ENCODE peak calls at places on chromosomes 4 and X, in ten cellular contexts. B is right lobe of liver, N is body of pancreas, X is IMR-90, D is Peyer's patch, G is uterus, O is transverse colon, Y is breast epithelium, C is stomach, P is ovary. A is an unnamed sample.

GRCh38 chrX:121256653-121257052 is 209.2 kb downstream of the GLUD2 start:
- DNase-seq in N (no peak), C (no peak), P (no peak), O (no peak), Y (no peak), X (no peak), B (no peak), D (no peak), G (no peak), A (no peak)

GRCh38 chrX:77085372-77085771 is 361.8 kb upstream of the FGF16 start:
- DNase-seq in D (no peak), G (no peak), P (no peak), C (no peak), O (no peak), X (no peak), Y (no peak), B (no peak), N (no peak), A (no peak)

GRCh38 chr4:147943159-147943638 is 211.3 kb downstream of the ARHGAP10 start:
- DNase-seq in C (no peak), N (no peak), P (no peak), X (no peak), D (no peak), Y (no peak), O (no peak), G (no peak), B (no peak), A (no peak)

GRCh38 chrX:82218361-82218760 is 1016.5 kb downstream of the SH3BGRL start:
- DNase-seq in C (no peak), G (no peak), B (no peak), N (no peak), Y (no peak), D (no peak), P (no peak), X (peak; percentile 0), O (no peak), A (no peak)

GRCh38 chr4:41177016-41177415 is 37.3 kb downstream of the APBB2 start:
- DNase-seq in B (no peak), Y (no peak), P (no peak), X (peak; percentile 84), N (no peak), C (no peak), G (no peak), O (no peak), D (no peak), A (no peak)

GRCh38 chr4:4719446-4719845 is 140.0 kb upstream of the MSX1 start:
- DNase-seq in X (no peak), G (no peak), C (no peak), N (no peak), O (no peak), P (no peak), B (no peak), Y (no peak), D (no peak), A (no peak)

GRCh38 chrX:149114001-149114400 is 391.1 kb downstream of the IDS start:
- DNase-seq in Y (no peak), G (no peak), D (no peak), C (no peak), B (no peak), P (no peak), X (no peak), O (no peak), N (no peak), A (no peak)

GRCh38 chr4:159444668-159445067 is 341.8 kb downstream of the RAPGEF2 start:
- DNase-seq in D (no peak), B (no peak), G (no peak), P (no peak), C (no peak), O (no peak), X (peak; percentile 30), N (no peak), Y (no peak), A (no peak)

GRCh38 chr4:38510201-38510600 is 153.8 kb upstream of the KLF3 start:
- DNase-seq in X (no peak), Y (no peak), B (no peak), D (no peak), O (no peak), P (no peak), G (no peak), N (no peak), C (no peak), A (no peak)

GRCh38 chr4:168432419-168433146 is 47.7 kb downstream of the DDX60L start:
- DNase-seq in O (no peak), C (no peak), G (no peak), N (no peak), P (no peak), Y (no peak), D (no peak), B (no peak), X (peak; percentile 17), A (no peak)

GRCh38 chr4:139184129-139184528 is 7.1 kb upstream of the ELF2 start:
- DNase-seq in Y (no peak), D (no peak), C (no peak), X (peak; percentile 70), N (no peak), O (no peak), P (no peak), G (no peak), B (no peak), A (no peak)

GRCh38 chr4:107801766-107802211 is 22.9 kb upstream of the SGMS2 start:
- DNase-seq in D (no peak), X (peak; percentile 27), O (no peak), C (no peak), N (no peak), P (no peak), G (no peak), Y (no peak), B (no peak), A (no peak)

GRCh38 chrX:152904151-152905080 is 6.5 kb downstream of the ZNF185 start:
- DNase-seq in B (peak; percentile 61), C (peak; percentile 45), G (peak; percentile 42), N (peak; percentile 43), X (peak; percentile 77), O (peak; percentile 51), D (peak; percentile 28), P (peak; percentile 36), Y (no peak), A (no peak)

GRCh38 chrX:13700380-13700779 is 11.5 kb downstream of the RAB9A start:
- DNase-seq in C (no peak), P (no peak), N (no peak), O (no peak), B (no peak), G (no peak), Y (no peak), D (no peak), X (peak; percentile 21), A (no peak)

GRCh38 chr4:109302366-109303140 is at the start of gene COL25A1:
- DNase-seq in P (peak; percentile 58), X (peak; percentile 16), O (peak; percentile 11), N (peak; percentile 36), B (peak; percentile 53), D (no peak), Y (peak; percentile 24), G (peak; percentile 43), C (peak; percentile 26), A (peak; percentile 65)
- H3K4me3 ChIP-seq in P (peak within 1 kb of the TSS; percentile 58), X (peak within 1 kb of the TSS; percentile 44), O (peak within 1 kb of the TSS; percentile 30), N (peak within 1 kb of the TSS; percentile 9), B (peak within 1 kb of the TSS; percentile 38), D (peak within 1 kb of the TSS; percentile 21), Y (peak within 1 kb of the TSS; percentile 75), G (peak within 1 kb of the TSS; percentile 47), C (peak within 1 kb of the TSS; percentile 58), A (peak within 1 kb of the TSS; percentile 54)

GRCh38 chr4:80035336-80035735 is 37.7 kb downstream of the ANTXR2 start:
- DNase-seq in D (no peak), C (peak; percentile 38), O (peak; percentile 63), Y (no peak), N (no peak), X (no peak), G (no peak), P (no peak), B (no peak), A (no peak)
- H3K27ac ChIP-seq in D (peak overlapping the region; percentile 29), C (no peak overlapping the region), O (peak overlapping the region; percentile 87), Y (no peak overlapping the region), N (no peak overlapping the region), X (no peak overlapping the region), G (peak overlapping the region; percentile 83), P (no peak overlapping the region), B (no peak overlapping the region), A (peak overlapping the region; percentile 76)

GRCh38 chr4:175702703-175703102 is 109.4 kb downstream of the GPM6A start:
- DNase-seq in P (no peak), G (no peak), Y (no peak), N (no peak), O (no peak), C (no peak), B (no peak), X (no peak), D (no peak), A (no peak)
- TF ChIP-seq POLR2A in P (no peak), G (no peak), Y (no peak), N (no peak), O (no peak), C (no peak), B (no peak), X (no peak), D (no peak), A (no peak)

GRCh38 chr4:182145360-182145905 is 97.8 kb upstream of the TENM3 start:
- DNase-seq in Y (no peak), P (no peak), N (no peak), X (no peak), G (no peak), O (no peak), D (no peak), B (no peak), C (no peak), A (no peak)

GRCh38 chr4:182142146-182143085 is 100.8 kb upstream of the TENM3 start:
- DNase-seq in Y (no peak), X (peak; percentile 58), D (no peak), B (no peak), N (no peak), P (no peak), G (peak; percentile 19), O (no peak), C (no peak), A (no peak)

GRCh38 chr4:182143822-182144620 is 99.2 kb upstream of the TENM3 start:
- DNase-seq in B (no peak), P (peak; percentile 25), X (peak; percentile 83), N (no peak), D (no peak), O (peak; percentile 12), C (no peak), Y (no peak), G (peak; percentile 36), A (no peak)

GRCh38 chr4:182143086-182143821 is 99.9 kb upstream of the TENM3 start:
- DNase-seq in D (no peak), P (no peak), G (peak; percentile 15), N (no peak), B (no peak), O (peak; percentile 36), X (peak; percentile 29), C (no peak), Y (no peak), A (no peak)

DNA sequence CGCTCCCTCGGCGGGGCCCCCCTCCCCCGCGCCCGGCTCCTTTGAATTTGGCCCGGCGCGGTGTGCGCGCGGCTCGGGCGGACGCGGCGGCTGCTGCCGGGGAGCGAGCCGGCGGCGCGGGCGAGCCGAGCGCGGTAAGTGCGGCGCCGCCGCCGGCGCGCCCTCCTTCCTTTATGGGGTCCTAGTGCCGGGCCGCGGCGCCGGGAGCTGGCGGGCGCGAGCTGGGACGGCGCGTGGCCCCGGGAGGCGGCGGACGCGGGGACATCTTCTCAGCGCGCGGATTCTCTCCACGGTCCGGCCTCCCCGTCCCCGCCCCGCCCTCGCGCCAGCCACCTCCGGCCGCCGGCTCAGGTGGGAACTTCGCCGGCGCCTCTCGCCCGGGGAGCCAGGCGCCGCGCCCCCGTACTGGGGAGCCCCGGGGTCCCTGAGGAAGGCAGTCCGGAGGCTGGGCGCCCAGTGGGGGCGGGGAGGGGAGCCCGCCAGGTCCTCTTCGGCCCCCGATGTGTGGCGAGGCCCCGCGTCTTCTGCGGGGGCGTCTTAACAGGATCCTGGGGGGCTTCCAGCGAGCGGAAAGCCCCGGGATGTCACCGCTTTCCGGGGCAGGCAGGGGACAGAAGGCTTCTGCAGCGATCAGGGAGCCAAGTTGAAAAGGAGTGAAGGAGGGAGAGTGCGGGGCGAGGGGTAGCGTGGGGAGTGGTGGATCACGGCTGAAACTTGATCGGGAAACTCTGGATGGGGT is 98.4 kb upstream of the TENM3 start:
- DNase-seq in Y (no peak), O (no peak), P (no peak), N (no peak), B (no peak), G (peak; percentile 13), X (peak; percentile 22), C (no peak), D (no peak), A (no peak)
- H3K4me3 ChIP-seq in Y (peak overlapping the region; percentile 72), O (peak overlapping the region; percentile 33), P (peak overlapping the region; percentile 65), N (no peak overlapping the region), B (peak overlapping the region; percentile 48), G (peak overlapping the region; percentile 61), X (peak overlapping the region; percentile 88), C (peak overlapping the region; percentile 83), D (peak overlapping the region; percentile 37), A (peak overlapping the region; percentile 82)

A was measured in sigmoid colon.